ENCODE peak calls at places on chromosomes 6 and 20, in ten cellular contexts. S, Q, J, O, U, N, R, A, E and L are unnamed samples.
A peak's percentile ranks its signal among the peaks of the same experiment; 100 is the strongest.

GRCh38 chr6:109768485-109768884 is 77.4 kb downstream of the FIG4 start:
- DNase-seq in A (no peak), J (peak; percentile 69), O (no peak), Q (peak; percentile 66), U (no peak), N (no peak), S (peak; percentile 87), E (no peak), R (no peak), L (peak; percentile 87)

GRCh38 chr20:22802296-22802695 is 217.9 kb upstream of the FOXA2 start:
- DNase-seq in O (no peak), U (no peak), R (no peak), N (no peak), E (no peak), A (no peak), Q (no peak), J (no peak), S (no peak), L (no peak)

GRCh38 chr6:12420626-12421025 is 130.5 kb downstream of the EDN1 start:
- DNase-seq in J (peak; percentile 54), N (no peak), R (no peak), S (no peak), A (no peak), O (no peak), Q (peak; percentile 25), E (no peak), U (no peak), L (peak; percentile 68)

GRCh38 chr20:35660122-35660937 is 4.4 kb downstream of the CPNE1 start:
- DNase-seq in Q (no peak), O (no peak), N (no peak), E (no peak), R (no peak), A (peak; percentile 24), S (no peak), U (no peak), J (no peak), L (no peak)

GRCh38 chr6:166952122-166952521 is 4.2 kb downstream of the RNASET2 start:
- DNase-seq in N (no peak), R (no peak), O (no peak), S (no peak), J (no peak), A (peak; percentile 48), U (no peak), Q (no peak), E (peak; percentile 18), L (no peak)

GRCh38 chr6:38337819-38338465 is 301.8 kb downstream of the BTBD9 start:
- DNase-seq in A (no peak), O (no peak), Q (peak; percentile 88), E (no peak), S (peak; percentile 78), R (no peak), U (no peak), N (no peak), J (peak; percentile 90), L (peak; percentile 85)

GRCh38 chr20:35305682-35306556 is 13.7 kb upstream of the FAM83C start:
- DNase-seq in O (no peak), U (no peak), Q (peak; percentile 100), A (peak; percentile 66), E (no peak), J (peak; percentile 99), S (peak; percentile 99), R (no peak), N (peak; percentile 86), L (peak; percentile 100)

GRCh38 chr6:99344289-99344688 is 5.2 kb downstream of the FAXC start:
- DNase-seq in N (no peak), O (no peak), Q (peak; percentile 60), S (peak; percentile 55), J (peak; percentile 5), U (no peak), A (no peak), R (no peak), E (no peak), L (peak; percentile 29)

GRCh38 chr20:34475979-34476736 is 40.1 kb upstream of the DYNLRB1 start:
- DNase-seq in Q (peak; percentile 21), A (peak; percentile 31), S (peak; percentile 37), J (peak; percentile 15), O (peak; percentile 52), E (peak; percentile 37), U (peak; percentile 43), N (peak; percentile 60), R (peak; percentile 70), L (peak; percentile 70)

GRCh38 chr6:170098428-170099170 is 192.3 kb downstream of the DLL1 start:
- DNase-seq in A (no peak), J (no peak), R (no peak), S (no peak), U (no peak), E (no peak), Q (no peak), N (no peak), O (peak; percentile 3), L (no peak)

GRCh38 chr6:57305754-57306153 is 11.7 kb upstream of the PRIM2 start:
- DNase-seq in J (peak; percentile 87), A (no peak), R (no peak), N (no peak), S (peak; percentile 61), E (no peak), Q (peak; percentile 30), U (no peak), O (no peak), L (peak; percentile 86)

GRCh38 chr6:43746613-43747101 is 23.4 kb upstream of the VEGFA start:
- DNase-seq in S (no peak), N (peak; percentile 43), R (peak; percentile 60), J (no peak), Q (no peak), A (no peak), U (no peak), O (no peak), E (no peak), L (no peak)

GRCh38 chr6:134049176-134049575 is 3.2 kb downstream of the SLC2A12 start:
- DNase-seq in S (no peak), J (no peak), U (no peak), R (no peak), E (no peak), O (no peak), N (no peak), A (no peak), Q (no peak), L (no peak)

GRCh38 chr6:71385111-71385822 is 96.7 kb downstream of the OGFRL1 start:
- DNase-seq in Q (no peak), S (no peak), U (no peak), J (no peak), R (no peak), A (no peak), N (no peak), O (no peak), E (no peak), L (no peak)

GRCh38 chr20:53956013-53956715 is 114.2 kb downstream of the BCAS1 start:
- DNase-seq in O (no peak), Q (no peak), U (no peak), S (no peak), N (no peak), J (no peak), E (no peak), R (no peak), A (no peak), L (no peak)

GRCh38 chr20:19937651-19938420 is 79.3 kb upstream of the NAA20 start:
- DNase-seq in Q (no peak), J (no peak), U (peak; percentile 42), A (no peak), O (no peak), R (no peak), S (no peak), N (no peak), E (no peak), L (no peak)

GRCh38 chr20:61841551-61841950 is 224.1 kb downstream of the TAF4 start:
- DNase-seq in Q (no peak), R (no peak), N (no peak), S (no peak), O (no peak), U (no peak), A (no peak), E (no peak), J (no peak), L (no peak)

GRCh38 chr6:114063956-114064355 is 93.0 kb upstream of the HDAC2 start:
- DNase-seq in Q (peak; percentile 38), U (no peak), J (no peak), R (no peak), A (no peak), E (no peak), S (peak; percentile 22), N (no peak), O (no peak), L (no peak)

GRCh38 chr6:27873101-27874030 is 38.8 kb downstream of the OR2B2 start:
- DNase-seq in O (peak; percentile 54), S (peak; percentile 90), J (peak; percentile 78), N (peak; percentile 21), A (peak; percentile 54), Q (peak; percentile 83), U (no peak), E (no peak), R (peak; percentile 73), L (peak; percentile 78)

GRCh38 chr20:62602550-62602949 is 39.8 kb upstream of the SLCO4A1 start:
- DNase-seq in E (no peak), O (peak; percentile 25), R (peak; percentile 78), J (no peak), A (peak; percentile 33), S (no peak), Q (no peak), N (peak; percentile 41), U (peak; percentile 18), L (no peak)

GRCh38 chr6:75155586-75155985 is 50.3 kb downstream of the COL12A1 start:
- DNase-seq in R (no peak), J (no peak), U (no peak), O (no peak), S (no peak), Q (no peak), A (no peak), N (no peak), E (no peak), L (no peak)

GRCh38 chr6:122405417-122405816 is 6.0 kb downstream of the HSF2 start:
- DNase-seq in R (no peak), A (no peak), J (peak; percentile 9), U (no peak), E (no peak), O (no peak), Q (peak; percentile 21), N (no peak), S (peak; percentile 31), L (peak; percentile 50)

GRCh38 chr6:166707045-166707444 is 80.0 kb upstream of the RPS6KA2 start:
- DNase-seq in R (peak; percentile 71), S (peak; percentile 15), Q (peak; percentile 8), A (no peak), E (no peak), U (peak; percentile 56), J (peak; percentile 17), N (peak; percentile 54), O (peak; percentile 42), L (peak; percentile 55)

GRCh38 chr6:1917628-1918371 is 308.1 kb downstream of the FOXC1 start:
- DNase-seq in R (no peak), A (peak; percentile 44), E (no peak), J (peak; percentile 65), N (no peak), S (peak; percentile 89), Q (peak; percentile 91), O (no peak), U (no peak), L (peak; percentile 90)

GRCh38 chr6:30626484-30627366 is at the start of gene ATAT1:
- DNase-seq in E (peak; percentile 87), A (peak; percentile 89), U (peak; percentile 89), N (peak; percentile 89), R (peak; percentile 95), O (peak; percentile 90), J (peak; percentile 68), S (peak; percentile 75), Q (peak; percentile 68), L (peak; percentile 90)